ENCODE peak calls at places on chromosomes 4 and X, in seven cellular contexts. K is thoracic aorta; Q is fibroblast of the conjunctiva; E is activated naive CD8-positive, alpha-beta T cell treated with anti-CD3 and anti-CD28 coated beads, Interleukin-2, amount 50 U/mL, for 24 hours; X is K562; O is Panc1; I is EH. J is an unnamed sample.

GRCh38 chr4:186724861-186725419 is 1.3 kb upstream of the FAT1 start:
- DNase-seq in K (no peak), Q (no peak), E (no peak), X (no peak), O (no peak), I (peak), J (no peak)

GRCh38 chr4:41718907-41719306 is 29.6 kb downstream of the PHOX2B start:
- DNase-seq in K (no peak), Q (no peak), E (no peak), X (no peak), O (no peak), I (peak), J (no peak)

GRCh38 chrX:153459976-153460375 is 10.4 kb downstream of the HAUS7 start:
- DNase-seq in K (no peak), Q (no peak), E (no peak), X (no peak), O (no peak), I (peak), J (peak)

GRCh38 chrX:1727531-1728027 is 112.7 kb downstream of the ASMT start:
- DNase-seq in K (no peak), Q (no peak), E (no peak), X (no peak), O (peak), I (peak), J (peak)

GRCh38 chr4:30776921-30777415 is 56.8 kb downstream of the PCDH7 start:
- DNase-seq in K (no peak), Q (no peak), E (no peak), X (no peak), O (no peak), I (peak), J (no peak)

GRCh38 chr4:1900087-1900433 is 28.9 kb downstream of the NSD2 start:
- DNase-seq in K (no peak), Q (no peak), E (no peak), X (no peak), O (no peak), I (no peak), J (no peak)

GRCh38 chr4:138555584-138555983 is 313.4 kb upstream of the SLC7A11 start:
- DNase-seq in K (no peak), Q (peak), E (no peak), X (peak), O (no peak), I (peak), J (peak)

GRCh38 chr4:172042714-172043114 is 229.5 kb downstream of the GALNTL6 start:
- DNase-seq in K (no peak), Q (no peak), E (no peak), X (peak), O (no peak), I (no peak), J (peak)

GRCh38 chr4:56976283-56976877 is 1.0 kb downstream of the NOA1 start:
- DNase-seq in K (no peak), Q (no peak), E (peak), X (peak), O (no peak), I (peak), J (peak)

GRCh38 chr4:17939061-17939460 is 82.5 kb downstream of the LCORL start:
- DNase-seq in K (no peak), Q (no peak), E (no peak), X (no peak), O (no peak), I (peak), J (no peak)

GRCh38 chr4:25702848-25703247 is 47.2 kb downstream of the SLC34A2 start:
- DNase-seq in K (no peak), Q (peak), E (no peak), X (no peak), O (no peak), I (peak), J (peak)

GRCh38 chr4:170110290-170110672 is 20.5 kb upstream of the AADAT start:
- DNase-seq in K (no peak), Q (no peak), E (no peak), X (no peak), O (no peak), I (no peak), J (no peak)

GRCh38 chr4:137641554-137641953 is 109.3 kb upstream of the PCDH18 start:
- DNase-seq in K (no peak), Q (peak), E (no peak), X (no peak), O (no peak), I (peak), J (no peak)

GRCh38 chrX:22247169-22247568 is 25.5 kb upstream of the CBLL2 start:
- DNase-seq in K (no peak), Q (no peak), E (no peak), X (no peak), O (no peak), I (peak), J (no peak)

GRCh38 chr4:186074189-186074588 is 5.2 kb downstream of the TLR3 start:
- DNase-seq in K (no peak), Q (no peak), E (no peak), X (no peak), O (no peak), I (no peak), J (peak)

GRCh38 chrX:74922922-74923321 is 2.3 kb downstream of the NEXMIF start:
- DNase-seq in K (no peak), Q (no peak), E (no peak), X (no peak), O (no peak), I (no peak), J (no peak)

GRCh38 chrX:41802958-41803357 is 79.0 kb downstream of the GPR82 start:
- DNase-seq in K (no peak), Q (no peak), E (no peak), X (no peak), O (no peak), I (no peak), J (no peak)